ENCODE peak calls at places on chromosomes 6 and 20, in nine cellular contexts. D is stimulated activated CD8-positive, alpha-beta memory T cell treated with anti-CD3 and anti-CD28 coated beads, Interleukin-15, amount 100 ng/mL, for 4 hours; I is stimulated activated CD4-positive, alpha-beta T cell treated with anti-CD3 and anti-CD28 coated beads, Interleukin-1b, Interleukin-23, amount 100 ng/mL, for 48 hours; N is ureter; F is endodermal cell; L is ecto neural progenitor cell; J is KBM-7; K is G401; E is H7. U is an unnamed sample.

GRCh38 chr6:148693882-148694484 is 52.8 kb upstream of the UST start:
- DNase-seq in D (no peak), I (no peak), N (no peak), F (no peak), L (no peak), J (peak; percentile 74), K (no peak), E (no peak), U (no peak)

GRCh38 chr6:52543729-52544324 is 33.0 kb downstream of the TRAM2 start:
- DNase-seq in D (no peak), I (no peak), N (no peak), F (peak; percentile 76), L (no peak), J (no peak), K (no peak), E (no peak), U (no peak)

GRCh38 chr6:6474170-6474920 is 114.2 kb upstream of the LY86 start:
- DNase-seq in D (no peak), I (no peak), N (no peak), F (no peak), L (no peak), J (no peak), K (no peak), E (peak; percentile 16), U (no peak)

GRCh38 chr6:104325341-104326172 is 534.2 kb downstream of the HACE1 start:
- DNase-seq in D (no peak), I (no peak), N (no peak), F (peak; percentile 58), L (no peak), J (peak; percentile 23), K (no peak), E (peak; percentile 35), U (peak; percentile 30)

GRCh38 chr6:29201966-29202365 is 31.3 kb downstream of the OR2J2 start:
- DNase-seq in D (no peak), I (no peak), N (no peak), F (no peak), L (no peak), J (no peak), K (no peak), E (no peak), U (no peak)

GRCh38 chr6:121549741-121550140 is 114.3 kb downstream of the GJA1 start:
- DNase-seq in D (no peak), I (no peak), N (no peak), F (no peak), L (no peak), J (no peak), K (no peak), E (no peak), U (no peak)

GRCh38 chr6:79066828-79067227 is 11.2 kb downstream of the PHIP start:
- DNase-seq in D (no peak), I (no peak), N (no peak), F (no peak), L (no peak), J (no peak), K (no peak), E (no peak), U (no peak)

GRCh38 chr6:6105472-6106036 is 98.8 kb upstream of the NRN1 start:
- DNase-seq in D (no peak), I (no peak), N (no peak), F (peak; percentile 84), L (no peak), J (peak; percentile 34), K (no peak), E (peak; percentile 34), U (no peak)

GRCh38 chr6:159311618-159312017 is 142.4 kb downstream of the FNDC1 start:
- DNase-seq in D (no peak), I (no peak), N (no peak), F (no peak), L (no peak), J (no peak), K (no peak), E (no peak), U (no peak)

GRCh38 chr6:85436408-85436807 is 13.5 kb upstream of the NT5E start:
- DNase-seq in D (no peak), I (no peak), N (no peak), F (no peak), L (no peak), J (no peak), K (no peak), E (no peak), U (no peak)

GRCh38 chr6:124777834-124778233 is 184.4 kb upstream of the RNF217 start:
- DNase-seq in D (no peak), I (no peak), N (no peak), F (no peak), L (no peak), J (no peak), K (no peak), E (no peak), U (no peak)

GRCh38 chr20:38932457-38933120 is 6.4 kb downstream of the FAM83D start:
- DNase-seq in D (no peak), I (no peak), N (no peak), F (no peak), L (no peak), J (no peak), K (no peak), E (no peak), U (no peak)

GRCh38 chr6:14175031-14175430 is 57.5 kb downstream of the CD83 start:
- DNase-seq in D (no peak), I (no peak), N (no peak), F (no peak), L (no peak), J (no peak), K (peak; percentile 52), E (no peak), U (peak; percentile 41)

GRCh38 chr6:36766649-36766945 is 69.0 kb downstream of the RAB44 start:
- DNase-seq in D (no peak), I (no peak), N (no peak), F (no peak), L (no peak), J (no peak), K (no peak), E (no peak), U (no peak)

GRCh38 chr20:33474097-33474846 is 15.6 kb upstream of the CBFA2T2 start:
- DNase-seq in D (no peak), I (no peak), N (no peak), F (no peak), L (no peak), J (no peak), K (no peak), E (no peak), U (no peak)

GRCh38 chr6:95232477-95232876 is 344.9 kb upstream of the MANEA start:
- DNase-seq in D (no peak), I (no peak), N (no peak), F (no peak), L (no peak), J (no peak), K (no peak), E (no peak), U (no peak)

GRCh38 chr20:31566658-31567379 is 38.3 kb upstream of the ID1 start:
- DNase-seq in D (no peak), I (peak; percentile 46), N (peak; percentile 61), F (peak; percentile 80), L (no peak), J (no peak), K (peak; percentile 59), E (peak; percentile 84), U (peak; percentile 41)

GRCh38 chr6:142374965-142375733 is 73.3 kb downstream of the ADGRG6 start:
- DNase-seq in D (no peak), I (no peak), N (no peak), F (no peak), L (no peak), J (no peak), K (peak; percentile 7), E (no peak), U (peak; percentile 10)

GRCh38 chr20:14404515-14404914 is 67.1 kb upstream of the FLRT3 start:
- DNase-seq in D (no peak), I (no peak), N (no peak), F (no peak), L (no peak), J (no peak), K (no peak), E (no peak), U (no peak)

GRCh38 chr6:89954721-89955148 is 60.5 kb downstream of the GJA10 start:
- DNase-seq in D (no peak), I (no peak), N (no peak), F (no peak), L (no peak), J (no peak), K (no peak), E (no peak), U (no peak)

GRCh38 chr6:79649016-79649415 is 17.9 kb downstream of the SH3BGRL2 start:
- DNase-seq in D (no peak), I (no peak), N (no peak), F (no peak), L (no peak), J (no peak), K (no peak), E (no peak), U (no peak)

GRCh38 chr6:84728602-84729001 is 35.8 kb downstream of the TBX18 start:
- DNase-seq in D (no peak), I (no peak), N (no peak), F (no peak), L (no peak), J (peak; percentile 9), K (no peak), E (peak; percentile 4), U (peak; percentile 3)

GRCh38 chr20:13432126-13432525 is 206.6 kb downstream of the TASP1 start:
- DNase-seq in D (no peak), I (no peak), N (no peak), F (no peak), L (no peak), J (no peak), K (no peak), E (no peak), U (no peak)

GRCh38 chr6:7587631-7588100 is 2.3 kb upstream of the SNRNP48 start:
- DNase-seq in D (no peak), I (no peak), N (no peak), F (no peak), L (no peak), J (no peak), K (peak; percentile 8), E (no peak), U (peak; percentile 40)

GRCh38 chr6:148235446-148235845 is 107.2 kb upstream of the SASH1 start:
- DNase-seq in D (no peak), I (no peak), N (no peak), F (no peak), L (no peak), J (no peak), K (no peak), E (no peak), U (no peak)

GRCh38 chr6:29619578-29619977 is 13.4 kb downstream of the GABBR1 start:
- DNase-seq in D (no peak), I (no peak), N (no peak), F (no peak), L (no peak), J (no peak), K (no peak), E (no peak), U (no peak)

GRCh38 chr6:133945158-133945557 is 7.9 kb upstream of the TBPL1 start:
- DNase-seq in D (no peak), I (no peak), N (no peak), F (peak; percentile 67), L (no peak), J (no peak), K (no peak), E (peak; percentile 33), U (no peak)